ENCODE peak calls at places on chromosomes 4 and X, in five cellular contexts. I is breast epithelium, X is cardiac fibroblast, S is esophagus squamous epithelium, T is tibial artery. N is an unnamed sample.

GRCh38 chr4:2041234-2042130 is 17.6 kb upstream of the NAT8L start:
- DNase-seq in I (no peak), X (peak; percentile 80), S (peak; percentile 13), T (peak; percentile 77), N (peak; percentile 98)

GRCh38 chrX:46759645-46759974 is 692 bp upstream of the SLC9A7 start:
- DNase-seq in I (no peak), X (peak; percentile 47), S (no peak), T (no peak), N (no peak)

GRCh38 chr4:119785963-119786362 is 157.4 kb upstream of the PDE5A start:
- DNase-seq in I (no peak), X (peak; percentile 57), S (no peak), T (no peak), N (no peak)

GRCh38 chr4:76984127-76984526 is 34.6 kb downstream of the SEPTIN11 start:
- DNase-seq in I (no peak), X (peak; percentile 77), S (no peak), T (no peak), N (peak; percentile 34)

GRCh38 chrX:128504496-128504895 is 452.3 kb upstream of the ACTRT1 start:
- DNase-seq in I (no peak), X (no peak), S (no peak), T (no peak), N (no peak)

GRCh38 chrX:20361081-20361889 is 94.6 kb upstream of the RPS6KA3 start:
- DNase-seq in I (no peak), X (peak; percentile 55), S (no peak), T (no peak), N (no peak)

GRCh38 chr4:142551513-142552280 is 294.4 kb downstream of the INPP4B start:
- DNase-seq in I (no peak), X (no peak), S (no peak), T (no peak), N (no peak)

GRCh38 chrX:38276089-38276488 is 51.2 kb downstream of the RPGR start:
- DNase-seq in I (no peak), X (no peak), S (no peak), T (no peak), N (no peak)

GRCh38 chr4:973431-974397 is at the start of gene DGKQ:
- DNase-seq in I (peak; percentile 86), X (peak; percentile 82), S (peak; percentile 27), T (peak; percentile 93), N (peak; percentile 100)

GRCh38 chrX:19628006-19628575 is 112.8 kb upstream of the MAP3K15 start:
- DNase-seq in I (no peak), X (no peak), S (no peak), T (no peak), N (no peak)

GRCh38 chr4:85474818-85475630 is at the start of gene ARHGAP24:
- DNase-seq in I (peak; percentile 54), X (peak; percentile 97), S (peak; percentile 33), T (peak; percentile 80), N (peak; percentile 71)

GRCh38 chr4:7434766-7435150 is at the start of gene PSAPL1:
- DNase-seq in I (no peak), X (no peak), S (no peak), T (no peak), N (no peak)

GRCh38 chrX:3231766-3232165 is 114.7 kb downstream of the MXRA5 start:
- DNase-seq in I (no peak), X (no peak), S (no peak), T (no peak), N (no peak)

GRCh38 chrX:3221643-3222042 is 124.8 kb downstream of the MXRA5 start:
- DNase-seq in I (no peak), X (no peak), S (no peak), T (no peak), N (no peak)

GRCh38 chrX:3230496-3230895 is 116.0 kb downstream of the MXRA5 start:
- DNase-seq in I (no peak), X (no peak), S (no peak), T (no peak), N (no peak)

GRCh38 chrX:3227526-3227925 is 118.9 kb downstream of the MXRA5 start:
- DNase-seq in I (no peak), X (no peak), S (no peak), T (no peak), N (no peak)

DNA sequence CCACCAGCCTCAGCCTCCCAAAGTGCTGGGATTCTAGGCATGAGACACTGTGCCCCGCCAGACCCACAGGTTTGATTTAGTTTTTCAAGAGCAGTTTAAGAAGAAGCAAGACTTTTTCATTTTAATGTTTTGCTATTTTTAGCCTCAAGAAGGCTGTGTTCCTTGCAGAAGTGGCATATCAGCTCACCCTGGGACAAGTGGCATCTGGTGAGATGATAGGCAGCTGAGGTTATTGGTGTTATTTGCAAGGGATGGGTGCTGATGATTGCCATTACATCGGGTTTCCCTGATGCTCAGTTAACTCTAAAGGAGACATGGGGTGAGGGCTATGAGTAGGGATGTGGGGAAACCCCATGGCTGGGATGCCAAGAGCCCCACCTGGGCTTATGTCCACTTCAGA is 120.4 kb downstream of the MXRA5 start:
- DNase-seq in I (no peak), X (no peak), S (no peak), T (no peak), N (no peak)
- TF ChIP-seq CTCF in I (no peak), X (no peak), S (no peak), T (no peak), N (no peak)

GRCh38 chr4:103091601-103092223 is 7.9 kb downstream of the BDH2 start:
- DNase-seq in I (no peak), X (peak; percentile 82), S (no peak), T (no peak), N (peak; percentile 23)
- TF ChIP-seq CTCF in I (no peak), X (peak; percentile 42), S (peak; percentile 44), T (peak; percentile 24), N (peak; percentile 68)

DNA sequence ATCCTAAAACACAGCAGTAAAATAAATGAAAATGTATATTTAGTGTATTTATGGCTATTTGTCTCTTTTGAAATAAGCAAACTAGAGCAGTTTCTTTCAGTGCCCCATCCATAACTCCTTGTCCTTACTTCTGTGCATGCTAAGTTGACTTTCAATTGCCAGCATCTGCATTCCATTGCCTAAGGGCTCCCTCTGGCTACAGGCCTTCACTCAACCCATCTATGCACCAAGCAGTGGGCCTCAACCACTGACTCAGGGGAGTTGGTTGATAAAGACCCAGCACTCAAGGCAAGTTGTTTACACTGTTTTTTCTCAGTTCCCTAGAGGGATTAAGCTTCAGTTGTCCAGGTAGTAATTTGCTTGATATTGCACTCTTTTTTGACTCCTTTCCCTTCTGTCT is 265.7 kb downstream of the IQCM start:
- DNase-seq in I (no peak), X (no peak), S (no peak), T (no peak), N (no peak)
- TF ChIP-seq CTCF in I (no peak), X (no peak), S (no peak), T (no peak), N (peak; percentile 6)

GRCh38 chr4:152221816-152222516 is 313.9 kb downstream of the FBXW7 start:
- DNase-seq in I (no peak), X (no peak), S (no peak), T (no peak), N (no peak)

GRCh38 chr4:152224223-152224622 is 311.7 kb downstream of the FBXW7 start:
- DNase-seq in I (no peak), X (no peak), S (no peak), T (no peak), N (no peak)

GRCh38 chr4:152225680-152226079 is 310.2 kb downstream of the FBXW7 start:
- DNase-seq in I (no peak), X (no peak), S (no peak), T (no peak), N (no peak)

GRCh38 chr4:152223600-152223999 is 312.3 kb downstream of the FBXW7 start:
- DNase-seq in I (no peak), X (no peak), S (no peak), T (no peak), N (no peak)

GRCh38 chr4:152224872-152225420 is 310.9 kb downstream of the FBXW7 start:
- DNase-seq in I (no peak), X (no peak), S (no peak), T (no peak), N (no peak)
- TF ChIP-seq CTCF in I (no peak), X (no peak), S (no peak), T (no peak), N (no peak)

DNA sequence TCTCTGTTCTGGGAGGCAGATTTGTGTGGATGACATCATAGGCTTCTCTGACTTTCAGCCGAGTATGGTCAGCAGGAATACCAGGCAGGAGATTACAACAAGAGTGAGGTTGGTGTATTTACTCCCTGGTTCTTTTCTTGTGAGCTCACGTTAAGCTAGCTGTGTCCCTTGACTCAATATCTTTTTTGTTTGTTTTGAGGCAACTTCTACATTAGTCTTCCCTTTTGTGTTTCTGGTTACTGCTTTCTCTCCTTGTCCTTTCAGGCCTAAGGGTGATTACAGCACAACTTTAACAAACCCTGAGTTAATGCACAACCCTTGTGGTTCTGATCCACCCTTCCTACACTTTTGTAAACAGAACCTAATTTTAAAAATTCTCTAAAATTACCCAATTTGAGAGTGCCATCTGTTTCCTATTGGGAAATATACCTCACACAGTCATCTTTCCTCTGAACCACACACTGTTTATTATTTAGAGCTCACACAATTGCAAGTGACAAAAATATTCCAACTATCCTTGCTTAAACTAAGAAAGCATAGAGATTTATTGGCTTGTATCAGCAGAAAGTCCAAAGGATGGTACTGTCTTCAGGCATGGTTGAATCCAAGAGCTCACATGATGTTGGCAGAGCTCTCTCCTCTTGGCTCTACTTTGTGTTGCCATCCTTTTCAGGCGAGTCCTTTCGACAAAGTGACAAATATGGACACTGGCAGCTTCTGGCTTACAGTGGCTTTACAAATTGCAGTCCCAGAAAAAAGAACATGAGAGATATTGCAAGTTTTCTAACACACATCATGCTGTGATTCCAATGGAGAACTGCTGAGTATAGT is 150.5 kb upstream of the DDIT4L start:
- DNase-seq in I (no peak), X (peak; percentile 61), S (no peak), T (no peak), N (no peak)
- TF ChIP-seq CTCF in I (no peak), X (no peak), S (no peak), T (no peak), N (no peak)

DNA sequence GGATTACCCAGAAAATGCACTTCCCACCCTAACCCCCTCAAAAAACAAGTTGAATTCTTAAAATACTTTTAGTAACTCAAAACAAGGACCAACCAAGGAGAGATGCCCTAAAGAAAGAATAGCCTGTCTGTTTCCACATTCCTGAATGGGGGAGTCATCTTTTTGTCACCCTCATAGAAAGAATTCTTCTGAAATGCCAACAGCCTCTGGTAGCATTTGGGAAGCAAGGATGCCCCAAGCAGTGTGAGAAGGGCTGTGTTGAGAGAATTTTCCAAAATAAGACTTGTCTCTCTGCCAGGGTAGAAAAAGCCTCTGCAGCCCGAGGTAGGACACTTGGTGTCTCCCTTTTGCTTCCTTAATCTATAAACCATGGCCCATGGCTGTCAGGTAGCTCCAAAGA is 173.1 kb upstream of the VCX3A start:
- DNase-seq in I (no peak), X (no peak), S (no peak), T (no peak), N (no peak)
- TF ChIP-seq CTCF in I (no peak), X (no peak), S (no peak), T (no peak), N (no peak)

GRCh38 chr4:14871676-14872430 is 130.4 kb upstream of the CPEB2 start:
- DNase-seq in I (no peak), X (peak; percentile 11), S (no peak), T (no peak), N (no peak)
- TF ChIP-seq CTCF in I (no peak), X (peak; percentile 23), S (peak; percentile 11), T (no peak), N (peak; percentile 39)

N was measured in GM13977.